ENCODE peak calls at places on chromosomes 11 and 22, in five cellular contexts. W is RWPE1, D is mucosa of descending colon, X is tibial artery, Y is HCT116. V is an unnamed sample.

GRCh38 chr11:22337571-22338464 is at the start of gene SLC17A6:
- DNase-seq in W (peak; percentile 42), D (no peak), X (no peak), Y (no peak), V (no peak)

GRCh38 chr11:132028380-132029240 is 658.2 kb downstream of the NTM start:
- DNase-seq in W (peak; percentile 17), D (no peak), X (no peak), Y (no peak), V (no peak)

GRCh38 chr22:19667872-19668740 is 46.2 kb upstream of the SEPTIN5 start:
- DNase-seq in W (no peak), D (no peak), X (no peak), Y (no peak), V (no peak)

GRCh38 chr11:3003396-3004231 is 11.5 kb upstream of the NAP1L4 start:
- DNase-seq in W (peak; percentile 81), D (peak; percentile 8), X (peak; percentile 45), Y (no peak), V (no peak)

GRCh38 chr11:118615282-118615979 is 8.0 kb downstream of the PHLDB1 start:
- DNase-seq in W (no peak), D (no peak), X (no peak), Y (no peak), V (no peak)

GRCh38 chr11:26599421-26599820 is 27.4 kb upstream of the MUC15 start:
- DNase-seq in W (peak; percentile 44), D (no peak), X (no peak), Y (no peak), V (no peak)

GRCh38 chr11:15493921-15494630 is 379.4 kb downstream of the INSC start:
- DNase-seq in W (no peak), D (no peak), X (no peak), Y (no peak), V (no peak)

GRCh38 chr11:59208956-59209355 is 3.8 kb downstream of the MPEG1 start:
- DNase-seq in W (no peak), D (no peak), X (no peak), Y (no peak), V (no peak)

GRCh38 chr11:35214792-35215193 is 75.8 kb downstream of the CD44 start:
- DNase-seq in W (peak; percentile 5), D (no peak), X (no peak), Y (peak; percentile 74), V (peak; percentile 88)

GRCh38 chr11:36254739-36255138 is 34.5 kb downstream of the COMMD9 start:
- DNase-seq in W (peak; percentile 56), D (no peak), X (no peak), Y (no peak), V (no peak)

GRCh38 chr11:36257351-36257750 is 31.9 kb downstream of the COMMD9 start:
- DNase-seq in W (no peak), D (no peak), X (no peak), Y (no peak), V (no peak)

GRCh38 chr11:36264011-36264410 is 25.2 kb downstream of the COMMD9 start:
- DNase-seq in W (no peak), D (no peak), X (no peak), Y (no peak), V (no peak)

GRCh38 chr11:36261094-36261493 is 28.1 kb downstream of the COMMD9 start:
- DNase-seq in W (no peak), D (no peak), X (no peak), Y (no peak), V (no peak)

DNA sequence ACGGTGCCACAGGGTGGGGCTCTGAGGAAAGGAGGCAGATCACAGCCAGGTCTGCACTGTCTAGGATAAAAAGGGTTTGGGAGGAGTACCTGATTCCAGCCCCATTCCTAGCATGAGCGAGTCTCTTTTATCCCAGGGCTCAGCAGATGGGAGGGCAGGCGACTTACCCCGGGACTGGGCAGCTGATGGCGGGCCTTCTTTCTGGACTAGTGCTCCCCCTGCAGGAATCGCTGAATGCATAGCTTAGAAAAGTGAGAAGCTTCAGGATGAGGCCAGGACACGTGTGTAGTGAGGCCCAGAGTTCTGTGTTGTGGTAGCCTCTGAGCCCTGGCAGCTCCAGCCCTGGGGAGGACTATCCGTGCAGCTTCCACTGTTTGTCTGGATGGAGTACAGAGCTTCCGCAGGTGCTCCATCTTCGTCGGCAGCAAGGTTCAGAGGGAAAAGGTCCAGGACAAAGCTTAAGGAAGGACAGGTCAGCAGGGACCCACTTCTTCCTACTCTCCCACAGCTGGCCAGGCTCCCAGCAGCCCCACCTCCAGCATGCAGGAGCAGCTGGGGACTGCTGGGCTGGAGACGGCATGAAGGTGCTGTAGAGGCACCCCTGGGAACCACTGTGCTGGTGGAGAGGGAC is 30.4 kb downstream of the COMMD9 start:
- DNase-seq in W (peak; percentile 24), D (peak; percentile 44), X (peak; percentile 73), Y (peak; percentile 36), V (peak; percentile 39)
- TF ChIP-seq CTCF in W (no peak), D (no peak), X (peak; percentile 43), Y (peak; percentile 78), V (peak; percentile 85)

GRCh38 chr11:90491466-90491865 is 268.6 kb upstream of the CHORDC1 start:
- DNase-seq in W (no peak), D (no peak), X (no peak), Y (no peak), V (no peak)
- TF ChIP-seq CTCF in W (no peak), D (no peak), X (no peak), Y (no peak), V (no peak)

DNA sequence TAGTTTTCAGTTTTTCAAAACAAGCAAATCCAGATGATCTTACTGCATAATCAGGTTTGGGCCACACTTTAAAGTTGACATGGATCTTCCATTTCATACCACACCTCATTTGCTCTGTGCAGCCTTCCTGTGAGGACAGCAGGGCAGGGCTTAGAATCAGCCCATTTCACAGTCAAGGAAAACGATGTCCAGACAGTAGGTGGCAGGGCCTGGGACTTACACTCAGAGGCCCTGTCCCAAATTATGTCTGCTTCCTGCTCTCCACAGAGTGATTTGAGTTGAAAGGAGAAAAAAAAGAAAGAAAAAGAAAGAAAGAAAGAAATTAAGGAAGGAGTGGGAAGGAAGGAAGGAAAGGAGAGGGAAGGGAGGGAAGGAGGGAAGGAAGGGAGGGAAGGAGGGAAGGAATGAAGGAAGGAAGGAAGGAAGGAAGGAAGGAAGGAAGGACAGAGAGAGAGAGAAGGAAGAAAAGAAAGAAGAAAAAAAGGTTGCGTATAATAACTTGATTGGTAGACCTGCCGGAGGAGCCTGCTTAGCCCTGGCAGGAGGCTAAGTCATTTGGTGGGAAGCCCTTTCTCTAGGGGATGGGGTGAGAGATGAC is 23.6 kb downstream of the TSKU start:
- DNase-seq in W (no peak), D (no peak), X (no peak), Y (no peak), V (no peak)
- TF ChIP-seq CTCF in W (no peak), D (no peak), X (no peak), Y (no peak), V (no peak)

GRCh38 chr11:1106387-1106786 is 31.7 kb downstream of the MUC2 start:
- DNase-seq in W (no peak), D (no peak), X (no peak), Y (no peak), V (no peak)

GRCh38 chr11:1103401-1104360 is 29.0 kb downstream of the MUC2 start:
- DNase-seq in W (no peak), D (peak; percentile 22), X (no peak), Y (no peak), V (no peak)

GRCh38 chr11:1102996-1103395 is 28.3 kb downstream of the MUC2 start:
- DNase-seq in W (no peak), D (no peak), X (no peak), Y (no peak), V (no peak)

GRCh38 chr11:1105183-1105565 is 30.5 kb downstream of the MUC2 start:
- DNase-seq in W (no peak), D (peak; percentile 17), X (no peak), Y (no peak), V (no peak)

GRCh38 chr11:1104411-1105182 is 29.9 kb downstream of the MUC2 start:
- DNase-seq in W (no peak), D (peak; percentile 27), X (no peak), Y (no peak), V (no peak)
- TF ChIP-seq CTCF in W (no peak), D (no peak), X (no peak), Y (no peak), V (no peak)

GRCh38 chr22:31846161-31847115 is 92.6 kb downstream of the DEPDC5 start:
- DNase-seq in W (no peak), D (no peak), X (no peak), Y (no peak), V (no peak)
- TF ChIP-seq CTCF in W (no peak), D (no peak), X (no peak), Y (peak; percentile 60), V (peak; percentile 22)

GRCh38 chr11:65503606-65503922 is 4.7 kb downstream of the MALAT1 start:
- DNase-seq in W (no peak), D (no peak), X (no peak), Y (no peak), V (no peak)

GRCh38 chr11:65505434-65506315 is 6.8 kb downstream of the MALAT1 start:
- DNase-seq in W (no peak), D (peak; percentile 42), X (peak; percentile 39), Y (no peak), V (no peak)

GRCh38 chr11:65506316-65506769 is 7.5 kb downstream of the MALAT1 start:
- DNase-seq in W (no peak), D (no peak), X (no peak), Y (no peak), V (no peak)

GRCh38 chr11:65503923-65504670 is 5.3 kb downstream of the MALAT1 start:
- DNase-seq in W (no peak), D (no peak), X (no peak), Y (no peak), V (no peak)

GRCh38 chr11:65504671-65505433 is 6.0 kb downstream of the MALAT1 start:
- DNase-seq in W (no peak), D (peak; percentile 24), X (peak; percentile 55), Y (no peak), V (no peak)
- TF ChIP-seq CTCF in W (no peak), D (no peak), X (no peak), Y (no peak), V (no peak)

V was measured in AG09309.